ENCODE peak calls at places on chromosomes 1 and 21, in ten cellular contexts. H, L, A, U, B, W, Y, K, X and D are unnamed samples.

GRCh38 chr1:17079140-17079868 is 25.5 kb upstream of the SDHB start:
- DNase-seq in X (no peak), Y (no peak), W (no peak), U (no peak), K (no peak), L (no peak), A (no peak), B (peak), H (no peak), D (no peak)

GRCh38 chr1:192489046-192489445 is 86.5 kb upstream of the RGS1 start:
- DNase-seq in B (no peak), U (no peak), A (no peak), L (no peak), H (no peak), Y (no peak), K (no peak), X (no peak), W (no peak), D (no peak)

GRCh38 chr1:231557898-231558710 is 29.6 kb downstream of the TSNAX start:
- DNase-seq in Y (no peak), W (no peak), K (no peak), X (no peak), A (no peak), L (no peak), H (no peak), U (no peak), B (no peak), D (no peak)

GRCh38 chr1:185360714-185361113 is 43.7 kb upstream of the IVNS1ABP start:
- DNase-seq in X (no peak), B (no peak), Y (no peak), W (no peak), K (no peak), H (no peak), L (no peak), A (no peak), U (peak), D (no peak)

GRCh38 chr21:25857308-25858099 is 122.7 kb downstream of the GABPA start:
- DNase-seq in L (no peak), K (no peak), W (no peak), U (peak), H (no peak), B (no peak), X (no peak), Y (no peak), A (no peak), D (no peak)

GRCh38 chr1:3904843-3905185 is 4.7 kb upstream of the C1orf174 start:
- DNase-seq in L (no peak), Y (no peak), B (no peak), A (no peak), H (no peak), K (no peak), W (no peak), U (no peak), X (no peak), D (no peak)

GRCh38 chr1:56167596-56167995 is 411.8 kb downstream of the PLPP3 start:
- DNase-seq in Y (no peak), H (no peak), W (no peak), L (no peak), B (no peak), U (no peak), X (no peak), K (no peak), A (no peak), D (no peak)

GRCh38 chr1:5311634-5312298 is 657.4 kb downstream of the AJAP1 start:
- DNase-seq in Y (no peak), W (no peak), X (no peak), U (no peak), B (no peak), K (no peak), A (no peak), H (no peak), L (no peak), D (no peak)

GRCh38 chr1:230080834-230081233 is 13.8 kb downstream of the GALNT2 start:
- DNase-seq in X (no peak), K (no peak), H (no peak), U (no peak), A (no peak), L (peak), W (no peak), Y (no peak), B (no peak), D (no peak)

GRCh38 chr1:119336738-119337315 is 31.8 kb upstream of the HAO2 start:
- DNase-seq in W (no peak), B (no peak), L (no peak), Y (no peak), X (no peak), H (no peak), U (peak), K (no peak), A (no peak), D (no peak)

GRCh38 chr1:21865609-21865942 is 53.5 kb downstream of the LDLRAD2 start:
- DNase-seq in H (no peak), W (no peak), K (no peak), A (no peak), U (no peak), L (no peak), X (no peak), B (no peak), Y (no peak), D (no peak)

GRCh38 chr1:36222481-36223372 is 1.5 kb upstream of the THRAP3 start:
- DNase-seq in W (no peak), Y (no peak), K (no peak), H (no peak), U (no peak), A (no peak), X (peak), B (no peak), L (no peak), D (peak)

GRCh38 chr1:58143972-58144752 is 402.4 kb downstream of the OMA1 start:
- DNase-seq in X (no peak), L (no peak), U (no peak), H (no peak), B (no peak), A (no peak), K (no peak), W (no peak), Y (no peak), D (no peak)

GRCh38 chr1:53183277-53183990 is 13.2 kb upstream of the CPT2 start:
- DNase-seq in A (no peak), Y (no peak), H (peak), U (peak), B (no peak), L (no peak), K (no peak), X (peak), W (no peak), D (peak)

GRCh38 chr1:9630331-9631081 is 21.0 kb upstream of the PIK3CD start:
- DNase-seq in W (no peak), B (no peak), H (no peak), K (no peak), U (no peak), Y (no peak), X (no peak), L (no peak), A (no peak), D (no peak)

GRCh38 chr1:9631613-9632012 is 19.9 kb upstream of the PIK3CD start:
- DNase-seq in L (no peak), Y (no peak), U (no peak), B (no peak), H (no peak), X (no peak), K (no peak), A (no peak), W (no peak), D (no peak)

GRCh38 chr1:9629445-9630201 is 21.9 kb upstream of the PIK3CD start:
- DNase-seq in A (peak), U (no peak), Y (no peak), K (no peak), X (peak), B (no peak), L (peak), W (no peak), H (peak), D (peak)

GRCh38 chr1:9626201-9626608 is 25.3 kb upstream of the PIK3CD start:
- DNase-seq in X (no peak), B (no peak), W (no peak), A (peak), L (no peak), U (no peak), H (no peak), K (no peak), Y (no peak), D (no peak)

DNA sequence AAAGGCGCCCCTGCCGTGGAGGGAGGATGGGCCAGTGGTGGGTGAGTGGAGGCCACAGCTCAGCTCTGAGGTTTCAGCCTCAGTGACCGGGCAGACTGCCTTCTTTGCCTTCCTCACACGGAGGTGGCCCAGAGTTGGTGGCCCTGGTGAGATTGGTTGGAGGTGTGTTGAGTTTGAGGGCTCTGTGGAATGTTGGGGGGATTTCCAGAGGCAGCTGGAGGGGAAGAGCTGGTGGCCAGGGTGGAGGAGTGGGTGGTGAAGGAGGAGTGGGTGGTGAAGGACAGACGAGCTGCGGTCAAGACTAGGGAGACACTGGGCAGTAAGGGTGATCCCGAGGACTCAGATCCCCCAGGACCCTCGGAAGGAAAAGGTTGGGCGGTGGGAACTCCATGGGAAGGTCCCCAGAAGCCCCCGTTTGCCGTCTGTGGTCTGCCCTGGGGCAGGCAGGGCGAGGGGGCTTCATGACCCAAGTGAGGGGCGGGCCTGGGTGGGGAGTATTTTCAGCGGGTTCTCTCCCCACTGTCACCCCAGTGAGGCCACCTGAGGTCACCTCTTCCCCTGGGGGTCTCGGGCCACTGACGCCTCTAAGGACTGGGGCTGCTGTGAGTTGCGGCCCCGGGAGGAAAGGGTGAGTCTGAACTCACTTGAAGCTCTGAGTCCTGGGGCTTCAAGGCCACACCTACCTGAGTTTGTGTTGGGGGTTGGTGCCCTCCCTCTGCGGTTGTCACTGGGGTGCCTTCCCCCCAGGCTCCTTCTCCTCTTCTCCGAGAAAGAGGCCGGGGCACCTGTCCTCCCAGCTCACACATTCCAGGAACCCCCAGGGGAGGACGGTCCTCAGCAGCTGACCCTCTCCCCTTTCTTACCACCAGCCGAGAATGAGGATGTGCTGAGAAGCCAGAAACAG is 22.7 kb upstream of the PIK3CD start:
- DNase-seq in W (no peak), K (no peak), U (no peak), H (no peak), L (no peak), Y (no peak), B (no peak), X (no peak), A (peak), D (no peak)
- H3K4me3 ChIP-seq in W (no peak), K (no peak), U (no peak), H (no peak), L (no peak), Y (no peak), B (no peak), X (no peak), A (no peak), D (peak)

DNA sequence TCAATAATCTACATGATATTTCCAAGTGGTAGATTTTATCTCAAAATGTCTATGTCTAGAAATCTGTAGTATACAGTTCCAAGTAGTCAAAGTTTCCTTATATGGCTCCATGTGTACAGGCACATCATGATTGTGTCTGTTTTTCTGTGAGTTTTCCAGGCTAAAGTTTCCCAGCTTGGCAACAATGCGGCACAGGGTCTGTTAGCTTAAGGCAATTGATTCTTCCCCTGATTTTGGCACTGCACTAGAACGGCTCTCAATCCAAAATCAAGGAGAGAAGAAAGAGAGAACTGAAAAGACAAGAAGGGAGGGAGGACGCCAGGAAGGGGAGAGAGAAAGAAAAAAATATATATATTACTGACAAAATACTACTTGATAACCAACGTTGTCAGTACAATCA is 193.9 kb upstream of the SNX7 start:
- DNase-seq in B (no peak), K (no peak), W (no peak), H (no peak), L (no peak), Y (no peak), X (no peak), U (peak), A (no peak), D (no peak)
- H3K4me3 ChIP-seq in B (no peak), K (no peak), W (no peak), H (no peak), L (no peak), Y (no peak), X (no peak), U (no peak), A (no peak), D (no peak)

GRCh38 chr1:245858022-245858421 is 649.1 kb downstream of the SMYD3 start:
- DNase-seq in W (no peak), U (no peak), B (no peak), H (no peak), X (no peak), A (peak), K (no peak), Y (no peak), L (no peak), D (no peak)

GRCh38 chr1:245859510-245860114 is 647.5 kb downstream of the SMYD3 start:
- DNase-seq in W (no peak), A (no peak), L (no peak), K (no peak), B (no peak), U (no peak), Y (no peak), X (no peak), H (no peak), D (no peak)

GRCh38 chr1:245858683-245859509 is 648.2 kb downstream of the SMYD3 start:
- DNase-seq in K (no peak), B (no peak), U (peak), X (no peak), H (no peak), Y (no peak), L (no peak), W (no peak), A (no peak), D (no peak)

GRCh38 chr1:245855846-245856730 is 651.0 kb downstream of the SMYD3 start:
- DNase-seq in U (no peak), Y (no peak), A (peak), X (no peak), H (no peak), L (no peak), K (no peak), W (peak), B (no peak), D (no peak)

DNA sequence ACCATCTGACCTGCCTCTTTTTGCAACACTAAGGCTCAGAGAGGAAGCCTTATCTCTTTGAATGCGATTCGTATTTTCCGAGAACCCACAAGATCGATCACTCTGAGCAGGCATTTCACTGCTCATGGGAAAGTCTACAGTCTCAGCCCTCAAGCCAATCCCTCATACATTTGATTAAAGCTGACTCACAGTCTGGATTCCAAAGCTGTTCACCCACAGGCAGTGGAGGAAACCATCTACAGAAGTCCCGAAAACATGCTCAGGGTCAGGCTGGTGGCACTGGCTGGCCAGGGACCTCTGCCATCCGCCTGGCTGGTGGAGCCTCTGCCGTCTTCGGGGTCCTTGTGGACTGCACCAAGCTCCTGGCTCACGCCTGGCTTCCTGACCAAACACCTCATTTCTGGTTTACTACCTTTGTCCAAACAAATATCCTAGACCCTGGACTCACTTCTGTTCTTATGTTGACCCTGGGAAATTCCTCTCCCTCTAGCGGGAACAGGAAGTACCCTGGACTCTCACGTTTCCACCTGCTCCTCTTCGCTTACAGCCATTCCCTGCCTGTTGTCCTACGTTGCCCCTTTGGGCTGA is 650.0 kb downstream of the SMYD3 start:
- DNase-seq in A (no peak), K (no peak), L (no peak), H (peak), X (no peak), W (no peak), Y (no peak), B (no peak), U (peak), D (no peak)
- H3K4me3 ChIP-seq in A (no peak), K (no peak), L (no peak), H (no peak), X (no peak), W (no peak), Y (no peak), B (no peak), U (no peak), D (no peak)

GRCh38 chr1:7012461-7012924 is 227.2 kb downstream of the CAMTA1 start:
- DNase-seq in B (no peak), K (no peak), U (no peak), W (no peak), X (no peak), L (no peak), Y (no peak), A (peak), H (no peak), D (no peak)
- H3K4me3 ChIP-seq in B (no peak), K (no peak), U (no peak), W (no peak), X (no peak), L (no peak), Y (no peak), A (no peak), H (no peak), D (no peak)

DNA sequence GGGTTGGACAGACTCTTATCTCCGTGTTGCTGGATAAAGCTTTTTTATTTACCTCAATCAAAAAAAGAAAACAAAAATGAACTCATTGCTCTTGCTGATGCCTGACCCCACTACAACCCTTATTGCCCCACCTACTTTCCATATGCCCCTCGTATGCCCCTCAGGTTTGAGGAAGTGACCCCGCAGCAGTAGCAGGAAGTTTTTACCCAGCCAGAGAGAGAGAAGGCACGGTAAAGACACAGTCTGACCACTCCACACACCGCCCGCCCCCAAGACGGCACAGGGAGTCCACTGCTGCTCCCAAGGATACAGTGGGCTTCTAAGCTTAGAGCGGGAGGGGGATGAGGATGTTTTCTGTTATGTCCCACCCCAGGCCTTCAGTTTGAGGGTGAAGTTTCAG is 9.8 kb downstream of the PLEKHO1 start:
- DNase-seq in L (no peak), W (no peak), K (no peak), A (no peak), B (no peak), H (peak), Y (no peak), X (peak), U (no peak), D (no peak)
- H3K4me3 ChIP-seq in L (no peak), W (no peak), K (no peak), A (no peak), B (no peak), H (no peak), Y (no peak), X (no peak), U (no peak), D (no peak)

GRCh38 chr1:11788549-11789053 is 17.2 kb downstream of the MTHFR start:
- DNase-seq in U (no peak), X (peak), A (peak), W (no peak), K (no peak), B (no peak), H (no peak), L (no peak), Y (no peak), D (no peak)

GRCh38 chr1:11787804-11788436 is 17.8 kb downstream of the MTHFR start:
- DNase-seq in K (no peak), B (no peak), Y (no peak), W (no peak), U (no peak), X (peak), H (no peak), A (peak), L (no peak), D (no peak)

GRCh38 chr1:11789126-11790067 is 16.4 kb downstream of the MTHFR start:
- DNase-seq in Y (no peak), X (peak), H (no peak), W (no peak), B (no peak), K (no peak), U (no peak), L (no peak), A (peak), D (no peak)

GRCh38 chr1:11786168-11786567 is 19.6 kb downstream of the MTHFR start:
- DNase-seq in L (no peak), Y (no peak), B (no peak), K (no peak), A (peak), U (no peak), X (no peak), H (no peak), W (no peak), D (no peak)

GRCh38 chr1:11787251-11787803 is 18.4 kb downstream of the MTHFR start:
- DNase-seq in L (peak), B (peak), U (peak), H (peak), K (no peak), W (no peak), Y (no peak), A (peak), X (peak), D (peak)
- H3K4me3 ChIP-seq in L (peak), B (peak), U (no peak), H (no peak), K (peak), W (no peak), Y (no peak), A (no peak), X (no peak), D (no peak)

GRCh38 chr1:156865865-156866678 is 5.4 kb downstream of the NTRK1 start:
- DNase-seq in W (no peak), A (no peak), U (no peak), L (no peak), B (no peak), Y (no peak), H (no peak), X (no peak), K (no peak), D (no peak)
- H3K4me3 ChIP-seq in W (no peak), A (no peak), U (no peak), L (no peak), B (no peak), Y (no peak), H (no peak), X (no peak), K (no peak), D (no peak)

DNA sequence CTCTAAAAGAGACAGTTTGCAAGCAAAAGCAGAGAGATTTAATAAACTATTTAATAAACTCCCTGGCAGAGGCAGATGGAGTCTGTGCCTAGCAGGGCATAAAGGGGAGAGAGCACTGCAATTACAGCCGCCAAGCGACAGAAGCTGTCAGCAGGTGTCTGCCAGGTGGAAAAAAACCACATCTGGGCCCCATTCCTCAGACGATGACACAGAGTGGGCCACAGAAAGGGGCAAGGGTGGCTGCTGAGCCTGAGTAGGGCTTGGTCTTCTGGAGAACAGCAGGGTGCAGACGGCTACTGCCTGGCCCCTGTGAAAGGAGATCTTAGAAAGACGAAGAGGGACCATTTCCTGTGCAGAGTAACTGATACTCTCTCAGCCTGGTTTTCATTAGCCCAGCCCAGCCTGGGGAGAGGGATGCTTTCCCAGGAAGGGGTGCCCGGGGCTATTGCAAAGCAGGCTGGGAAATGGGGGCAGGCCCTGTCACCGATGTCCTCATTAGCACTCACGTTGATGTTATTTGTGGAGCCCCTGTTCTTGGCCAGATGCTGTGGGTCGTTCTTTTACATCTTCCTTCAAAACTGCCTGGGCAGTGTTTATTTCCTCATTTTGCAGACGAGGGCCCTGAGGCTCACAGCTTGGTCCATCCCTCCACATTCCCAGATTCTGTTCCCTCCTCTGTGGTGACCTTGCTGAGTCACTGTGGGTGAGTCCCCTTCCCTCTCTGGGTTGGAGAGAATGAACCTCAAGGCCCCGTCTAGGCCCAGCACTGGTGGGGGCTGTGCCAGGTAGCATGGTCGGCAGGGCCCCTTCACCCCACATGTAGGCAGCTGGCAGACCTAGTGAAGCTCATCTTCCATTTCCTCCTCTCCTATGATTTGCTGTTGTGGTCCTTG is 472.7 kb downstream of the PTPRU start:
- DNase-seq in U (peak), K (no peak), H (no peak), Y (no peak), X (no peak), B (no peak), W (no peak), A (no peak), L (no peak), D (no peak)
- H3K4me3 ChIP-seq in U (no peak), K (no peak), H (no peak), Y (no peak), X (no peak), B (no peak), W (no peak), A (no peak), L (no peak), D (no peak)